ENCODE peak calls at places on chromosomes 11 and 22, in seven cellular contexts. One of them, this sample, is unnamed.

GRCh38 chr11:18046116-18046777 is at the start of gene TPH1:
- DNase-seq in K562: no peak
- DNase-seq in HCT116: no peak
- DNase-seq in SK-N-SH: peak
- DNase-seq in H1: peak
- DNase-seq in GM12878: no peak
- DNase-seq in HepG2: no peak
- DNase-seq in this sample: peak

GRCh38 chr22:47125603-47126002 is 363.2 kb downstream of the TBC1D22A start:
- DNase-seq in K562: peak
- DNase-seq in HCT116: peak
- DNase-seq in GM12878: no peak
- DNase-seq in HepG2: no peak
- DNase-seq in SK-N-SH: no peak
- DNase-seq in H1: no peak
- DNase-seq in this sample: no peak

GRCh38 chr11:1178201-1178885 is 20.6 kb downstream of the MUC5AC start:
- DNase-seq in SK-N-SH: no peak
- DNase-seq in H1: no peak
- DNase-seq in K562: no peak
- DNase-seq in GM12878: no peak
- DNase-seq in HepG2: no peak
- DNase-seq in HCT116: no peak
- DNase-seq in this sample: no peak

GRCh38 chr22:48528221-48528915 is 1299.3 kb downstream of the BRD1 start:
- DNase-seq in H1: no peak
- DNase-seq in HepG2: no peak
- DNase-seq in K562: no peak
- DNase-seq in SK-N-SH: no peak
- DNase-seq in GM12878: no peak
- DNase-seq in HCT116: no peak
- DNase-seq in this sample: no peak

GRCh38 chr22:35842954-35843353 is 125.3 kb downstream of the APOL5 start:
- DNase-seq in SK-N-SH: peak
- DNase-seq in HCT116: peak
- DNase-seq in GM12878: no peak
- DNase-seq in H1: no peak
- DNase-seq in HepG2: peak
- DNase-seq in K562: peak
- DNase-seq in this sample: no peak

GRCh38 chr22:31178859-31179258 is 18.9 kb downstream of the RNF185 start:
- DNase-seq in H1: no peak
- DNase-seq in SK-N-SH: no peak
- DNase-seq in K562: no peak
- DNase-seq in HepG2: no peak
- DNase-seq in GM12878: no peak
- DNase-seq in HCT116: no peak
- DNase-seq in this sample: no peak

GRCh38 chr11:69391192-69392103 is 90.0 kb upstream of the LINC01488 start:
- DNase-seq in HCT116: no peak
- DNase-seq in SK-N-SH: no peak
- DNase-seq in K562: no peak
- DNase-seq in GM12878: no peak
- DNase-seq in H1: no peak
- DNase-seq in HepG2: no peak
- DNase-seq in this sample: no peak

GRCh38 chr11:134647066-134647746 is 235.2 kb upstream of the B3GAT1 start:
- DNase-seq in GM12878: no peak
- DNase-seq in SK-N-SH: no peak
- DNase-seq in HCT116: no peak
- DNase-seq in H1: no peak
- DNase-seq in K562: no peak
- DNase-seq in HepG2: no peak
- DNase-seq in this sample: no peak

GRCh38 chr11:64675417-64676252 is 47.4 kb downstream of the NRXN2 start:
- DNase-seq in H1: no peak
- DNase-seq in K562: no peak
- DNase-seq in HepG2: no peak
- DNase-seq in GM12878: no peak
- DNase-seq in SK-N-SH: peak
- DNase-seq in HCT116: no peak
- DNase-seq in this sample: no peak

GRCh38 chr11:47233989-47234668 is 14.5 kb downstream of the ACP2 start:
- DNase-seq in HCT116: no peak
- DNase-seq in K562: peak
- DNase-seq in SK-N-SH: peak
- DNase-seq in HepG2: peak
- DNase-seq in GM12878: no peak
- DNase-seq in H1: no peak
- DNase-seq in this sample: peak

GRCh38 chr11:122727101-122727929 is 71.8 kb downstream of the UBASH3B start:
- DNase-seq in HCT116: no peak
- DNase-seq in SK-N-SH: peak
- DNase-seq in K562: no peak
- DNase-seq in HepG2: no peak
- DNase-seq in GM12878: no peak
- DNase-seq in H1: no peak
- DNase-seq in this sample: no peak

GRCh38 chr22:32996702-32997101 is 61.5 kb downstream of the SYN3 start:
- DNase-seq in SK-N-SH: no peak
- DNase-seq in HepG2: no peak
- DNase-seq in GM12878: no peak
- DNase-seq in K562: no peak
- DNase-seq in H1: peak
- DNase-seq in HCT116: no peak
- DNase-seq in this sample: no peak

GRCh38 chr11:32594272-32594671 is 10.6 kb downstream of the EIF3M start:
- DNase-seq in HCT116: no peak
- DNase-seq in K562: no peak
- DNase-seq in HepG2: no peak
- DNase-seq in SK-N-SH: no peak
- DNase-seq in GM12878: no peak
- DNase-seq in H1: no peak
- DNase-seq in this sample: no peak

GRCh38 chr11:101706015-101706414 is 122.2 kb upstream of the TRPC6 start:
- DNase-seq in HepG2: no peak
- DNase-seq in SK-N-SH: no peak
- DNase-seq in HCT116: no peak
- DNase-seq in H1: no peak
- DNase-seq in K562: no peak
- DNase-seq in GM12878: no peak
- DNase-seq in this sample: no peak

GRCh38 chr11:70490208-70490607 is 91.9 kb downstream of the CTTN start:
- DNase-seq in HepG2: no peak
- DNase-seq in GM12878: no peak
- DNase-seq in HCT116: no peak
- DNase-seq in K562: no peak
- DNase-seq in SK-N-SH: no peak
- DNase-seq in H1: no peak
- DNase-seq in this sample: no peak

GRCh38 chr22:45707605-45708004 is 36.0 kb downstream of the ATXN10 start:
- DNase-seq in K562: no peak
- DNase-seq in GM12878: no peak
- DNase-seq in SK-N-SH: no peak
- DNase-seq in H1: no peak
- DNase-seq in HCT116: no peak
- DNase-seq in HepG2: no peak
- DNase-seq in this sample: no peak

GRCh38 chr11:120054016-120054752 is 83.7 kb downstream of the TRIM29 start:
- DNase-seq in H1: no peak
- DNase-seq in HepG2: no peak
- DNase-seq in GM12878: no peak
- DNase-seq in SK-N-SH: no peak
- DNase-seq in HCT116: no peak
- DNase-seq in K562: no peak
- DNase-seq in this sample: no peak

GRCh38 chr11:121583825-121584224 is 131.1 kb upstream of the SORL1-AS1 start:
- DNase-seq in HepG2: no peak
- DNase-seq in GM12878: no peak
- DNase-seq in SK-N-SH: no peak
- DNase-seq in K562: no peak
- DNase-seq in H1: no peak
- DNase-seq in HCT116: no peak
- DNase-seq in this sample: no peak

GRCh38 chr11:73746701-73747100 is 14.2 kb downstream of the RAB6A start:
- DNase-seq in HCT116: no peak
- DNase-seq in SK-N-SH: no peak
- DNase-seq in HepG2: no peak
- DNase-seq in K562: no peak
- DNase-seq in GM12878: no peak
- DNase-seq in H1: no peak
- DNase-seq in this sample: no peak

GRCh38 chr11:119993732-119994131 is 144.2 kb downstream of the TRIM29 start:
- DNase-seq in H1: no peak
- DNase-seq in HepG2: no peak
- DNase-seq in GM12878: no peak
- DNase-seq in K562: no peak
- DNase-seq in HCT116: no peak
- DNase-seq in SK-N-SH: no peak
- DNase-seq in this sample: peak

GRCh38 chr11:72617080-72617744 is 57.0 kb downstream of the PDE2A start:
- DNase-seq in HepG2: no peak
- DNase-seq in K562: no peak
- DNase-seq in SK-N-SH: peak
- DNase-seq in HCT116: no peak
- DNase-seq in H1: no peak
- DNase-seq in GM12878: no peak
- DNase-seq in this sample: no peak

GRCh38 chr11:46519351-46519750 is 74.5 kb downstream of the AMBRA1 start:
- DNase-seq in GM12878: no peak
- DNase-seq in HCT116: no peak
- DNase-seq in H1: no peak
- DNase-seq in HepG2: peak
- DNase-seq in K562: no peak
- DNase-seq in SK-N-SH: no peak
- DNase-seq in this sample: no peak

GRCh38 chr11:128714881-128715280 is 21.0 kb downstream of the FLI1 start:
- DNase-seq in H1: no peak
- DNase-seq in GM12878: no peak
- DNase-seq in SK-N-SH: no peak
- DNase-seq in HCT116: no peak
- DNase-seq in HepG2: no peak
- DNase-seq in K562: no peak
- DNase-seq in this sample: no peak

GRCh38 chr11:7555067-7555699 is 41.4 kb downstream of the PPFIBP2 start:
- DNase-seq in K562: no peak
- DNase-seq in HCT116: no peak
- DNase-seq in GM12878: no peak
- DNase-seq in HepG2: no peak
- DNase-seq in SK-N-SH: no peak
- DNase-seq in H1: no peak
- DNase-seq in this sample: no peak

GRCh38 chr11:111514216-111515031 is at the start of gene HOATZ:
- DNase-seq in GM12878: no peak
- DNase-seq in HepG2: no peak
- DNase-seq in K562: peak
- DNase-seq in SK-N-SH: peak
- DNase-seq in HCT116: no peak
- DNase-seq in H1: peak
- DNase-seq in this sample: peak

GRCh38 chr11:100010393-100010792 is 676.7 kb upstream of the ARHGAP42 start:
- DNase-seq in GM12878: no peak
- DNase-seq in HepG2: no peak
- DNase-seq in H1: peak
- DNase-seq in SK-N-SH: no peak
- DNase-seq in K562: no peak
- DNase-seq in HCT116: no peak
- DNase-seq in this sample: no peak
- TF ChIP-seq JUND in GM12878: no peak
- TF ChIP-seq JUND in HepG2: no peak
- TF ChIP-seq JUND in H1: no peak
- TF ChIP-seq JUND in SK-N-SH: no peak
- TF ChIP-seq JUND in K562: no peak
- TF ChIP-seq JUND in HCT116: no peak
- TF ChIP-seq JUND in this sample: no peak

GRCh38 chr22:26045051-26045450 is 124.2 kb upstream of the SEZ6L start:
- DNase-seq in H1: no peak
- DNase-seq in HCT116: no peak
- DNase-seq in HepG2: no peak
- DNase-seq in GM12878: no peak
- DNase-seq in SK-N-SH: no peak
- DNase-seq in K562: no peak
- DNase-seq in this sample: no peak
- TF ChIP-seq JUND in H1: no peak
- TF ChIP-seq JUND in HCT116: no peak
- TF ChIP-seq JUND in HepG2: no peak
- TF ChIP-seq JUND in GM12878: no peak
- TF ChIP-seq JUND in SK-N-SH: no peak
- TF ChIP-seq JUND in K562: no peak
- TF ChIP-seq JUND in this sample: no peak

DNA sequence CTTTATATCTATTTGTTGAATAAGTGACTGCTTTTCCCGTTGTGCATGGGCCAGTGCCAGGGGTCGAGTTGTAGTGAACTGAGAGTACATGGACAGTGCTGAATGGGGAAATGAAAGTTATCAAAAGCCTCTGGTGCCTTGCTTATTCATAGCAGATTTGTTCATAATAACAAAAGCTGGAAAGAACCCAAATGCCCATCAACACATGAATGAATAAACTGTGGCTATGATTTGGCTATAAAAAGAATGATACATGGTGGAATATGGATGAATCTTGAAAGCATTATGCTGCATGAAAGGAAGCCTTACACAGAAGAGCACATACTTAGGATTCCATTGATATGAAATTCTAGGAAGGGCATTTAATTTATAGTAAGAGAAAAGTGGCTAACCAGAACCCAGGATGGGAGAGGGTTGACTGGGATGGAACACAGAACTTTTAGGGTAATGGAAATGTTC is 42.6 kb downstream of the PACS1 start:
- DNase-seq in SK-N-SH: no peak
- DNase-seq in HepG2: no peak
- DNase-seq in HCT116: no peak
- DNase-seq in H1: no peak
- DNase-seq in K562: no peak
- DNase-seq in GM12878: no peak
- DNase-seq in this sample: no peak
- TF ChIP-seq JUND in SK-N-SH: peak
- TF ChIP-seq JUND in HepG2: no peak
- TF ChIP-seq JUND in HCT116: no peak
- TF ChIP-seq JUND in H1: no peak
- TF ChIP-seq JUND in K562: no peak
- TF ChIP-seq JUND in GM12878: no peak
- TF ChIP-seq JUND in this sample: no peak

DNA sequence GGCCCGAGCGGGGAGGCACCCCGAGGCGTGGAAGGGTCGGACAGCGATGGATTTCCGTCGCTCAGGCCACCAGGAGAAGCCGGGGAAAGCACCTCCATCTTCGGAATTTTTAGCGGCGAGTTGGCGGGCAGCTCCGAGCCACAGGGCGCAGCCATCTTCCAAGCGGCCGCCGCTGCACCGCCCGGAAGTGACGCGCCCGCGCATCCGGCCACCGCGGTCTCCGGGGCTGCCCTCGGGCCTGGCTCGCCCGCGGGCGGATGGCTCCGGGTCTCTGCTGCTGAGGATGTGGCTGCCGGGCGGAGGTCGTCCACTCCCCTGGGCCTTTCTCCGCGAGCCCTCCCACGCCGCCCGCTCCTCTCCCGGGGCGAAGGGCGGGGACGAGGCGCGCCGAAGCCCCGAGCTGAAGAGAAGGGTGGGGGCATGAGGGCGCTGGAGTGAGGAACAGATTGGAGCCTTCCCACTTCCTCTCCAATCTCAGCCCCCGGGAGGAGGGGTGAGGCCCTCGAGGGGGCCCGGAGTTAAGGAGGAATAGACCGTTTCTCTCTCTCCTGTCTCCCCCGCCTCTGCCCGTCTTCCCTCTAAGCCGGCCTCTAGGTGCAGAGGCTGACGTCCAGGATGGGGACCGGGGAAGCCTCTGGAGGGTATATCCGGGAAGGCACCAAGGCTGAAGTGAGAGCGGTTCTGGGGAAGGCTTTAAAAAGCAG is at the start of gene MSANTD2:
- DNase-seq in GM12878: no peak
- DNase-seq in H1: peak
- DNase-seq in HepG2: peak
- DNase-seq in K562: peak
- DNase-seq in HCT116: peak
- DNase-seq in SK-N-SH: peak
- DNase-seq in this sample: peak
- TF ChIP-seq JUND in GM12878: no peak
- TF ChIP-seq JUND in H1: no peak
- TF ChIP-seq JUND in HepG2: no peak
- TF ChIP-seq JUND in K562: peak
- TF ChIP-seq JUND in HCT116: no peak
- TF ChIP-seq JUND in SK-N-SH: no peak
- TF ChIP-seq JUND in this sample: no peak

This sample was measured in T47D.